ENCODE peak calls at places on chromosomes 11 and 22, in seven cellular contexts. One of them, this sample, is unnamed.
A peak's percentile ranks its signal among the peaks of the same experiment; 100 is the strongest.

GRCh38 chr22:28750471-28750881 is 8.6 kb downstream of the HSCB start:
- DNase-seq in sigmoid colon: no peak
- DNase-seq in upper lobe of left lung: no peak
- DNase-seq in stomach: no peak
- DNase-seq in K562: no peak
- DNase-seq in SK-N-SH: no peak
- DNase-seq in ovary: no peak
- DNase-seq in this sample: no peak

GRCh38 chr11:33248416-33248957 is 8.7 kb upstream of the HIPK3 start:
- DNase-seq in stomach: no peak
- DNase-seq in SK-N-SH: no peak
- DNase-seq in ovary: no peak
- DNase-seq in K562: no peak
- DNase-seq in sigmoid colon: no peak
- DNase-seq in upper lobe of left lung: no peak
- DNase-seq in this sample: no peak

GRCh38 chr22:24834845-24835570 is 29.0 kb downstream of the SGSM1 start:
- DNase-seq in K562: no peak
- DNase-seq in stomach: no peak
- DNase-seq in SK-N-SH: peak; percentile 64
- DNase-seq in sigmoid colon: no peak
- DNase-seq in ovary: no peak
- DNase-seq in upper lobe of left lung: no peak
- DNase-seq in this sample: peak; percentile 39

GRCh38 chr11:99934008-99934407 is 753.1 kb upstream of the ARHGAP42 start:
- DNase-seq in stomach: no peak
- DNase-seq in SK-N-SH: no peak
- DNase-seq in sigmoid colon: no peak
- DNase-seq in ovary: no peak
- DNase-seq in upper lobe of left lung: no peak
- DNase-seq in K562: no peak
- DNase-seq in this sample: no peak

GRCh38 chr11:23123766-23124165 is 263.5 kb upstream of the CCDC179 start:
- DNase-seq in stomach: no peak
- DNase-seq in upper lobe of left lung: no peak
- DNase-seq in SK-N-SH: no peak
- DNase-seq in K562: no peak
- DNase-seq in sigmoid colon: no peak
- DNase-seq in ovary: no peak
- DNase-seq in this sample: no peak

GRCh38 chr11:134240592-134240991 is 12.6 kb downstream of the THYN1 start:
- DNase-seq in stomach: no peak
- DNase-seq in ovary: no peak
- DNase-seq in K562: no peak
- DNase-seq in SK-N-SH: no peak
- DNase-seq in upper lobe of left lung: no peak
- DNase-seq in sigmoid colon: no peak
- DNase-seq in this sample: no peak

GRCh38 chr22:49853981-49854791 is 542 bp downstream of the ZBED4 start:
- DNase-seq in upper lobe of left lung: no peak
- DNase-seq in sigmoid colon: no peak
- DNase-seq in ovary: peak; percentile 54
- DNase-seq in SK-N-SH: peak; percentile 59
- DNase-seq in stomach: no peak
- DNase-seq in K562: peak; percentile 77
- DNase-seq in this sample: no peak

GRCh38 chr11:100671471-100671870 is 15.6 kb upstream of the ARHGAP42 start:
- DNase-seq in upper lobe of left lung: no peak
- DNase-seq in ovary: no peak
- DNase-seq in sigmoid colon: no peak
- DNase-seq in SK-N-SH: no peak
- DNase-seq in stomach: no peak
- DNase-seq in K562: no peak
- DNase-seq in this sample: no peak

GRCh38 chr11:70303070-70303469 is 32.6 kb downstream of the PPFIA1 start:
- DNase-seq in SK-N-SH: no peak
- DNase-seq in upper lobe of left lung: no peak
- DNase-seq in stomach: no peak
- DNase-seq in ovary: no peak
- DNase-seq in K562: no peak
- DNase-seq in sigmoid colon: peak; percentile 63
- DNase-seq in this sample: no peak

GRCh38 chr22:45212306-45212709 is 28.4 kb downstream of the KIAA0930 start:
- DNase-seq in SK-N-SH: peak; percentile 75
- DNase-seq in upper lobe of left lung: peak; percentile 85
- DNase-seq in ovary: peak; percentile 74
- DNase-seq in sigmoid colon: peak; percentile 94
- DNase-seq in stomach: peak; percentile 38
- DNase-seq in K562: peak; percentile 13
- DNase-seq in this sample: peak; percentile 55

GRCh38 chr22:17083811-17084540 is 824 bp upstream of the IL17RA start:
- DNase-seq in SK-N-SH: no peak
- DNase-seq in stomach: no peak
- DNase-seq in upper lobe of left lung: peak; percentile 82
- DNase-seq in sigmoid colon: no peak
- DNase-seq in ovary: peak; percentile 32
- DNase-seq in K562: no peak
- DNase-seq in this sample: no peak

GRCh38 chr11:72080326-72081183 is at the start of the genes LRRC51 and NUMA1:
- DNase-seq in upper lobe of left lung: peak; percentile 94
- DNase-seq in sigmoid colon: peak; percentile 100
- DNase-seq in stomach: peak; percentile 100
- DNase-seq in K562: peak; percentile 94
- DNase-seq in SK-N-SH: peak; percentile 92
- DNase-seq in ovary: peak; percentile 99
- DNase-seq in this sample: peak; percentile 100

GRCh38 chr11:75539459-75540022 is 13.8 kb upstream of the GDPD5 start:
- DNase-seq in stomach: no peak
- DNase-seq in ovary: no peak
- DNase-seq in upper lobe of left lung: no peak
- DNase-seq in K562: no peak
- DNase-seq in SK-N-SH: no peak
- DNase-seq in sigmoid colon: no peak
- DNase-seq in this sample: no peak

GRCh38 chr11:2908130-2908529 is 21.1 kb downstream of the PHLDA2 start:
- DNase-seq in upper lobe of left lung: peak; percentile 63
- DNase-seq in sigmoid colon: no peak
- DNase-seq in ovary: no peak
- DNase-seq in SK-N-SH: no peak
- DNase-seq in K562: no peak
- DNase-seq in stomach: no peak
- DNase-seq in this sample: no peak

GRCh38 chr11:4087551-4087950 is 7.0 kb upstream of the RRM1 start:
- DNase-seq in stomach: no peak
- DNase-seq in K562: no peak
- DNase-seq in sigmoid colon: no peak
- DNase-seq in upper lobe of left lung: no peak
- DNase-seq in ovary: no peak
- DNase-seq in SK-N-SH: no peak
- DNase-seq in this sample: peak; percentile 11

GRCh38 chr11:22193348-22194051 is 615 bp downstream of the ANO5 start:
- DNase-seq in K562: peak; percentile 9
- DNase-seq in upper lobe of left lung: peak; percentile 86
- DNase-seq in sigmoid colon: peak; percentile 64
- DNase-seq in stomach: peak; percentile 26
- DNase-seq in ovary: peak; percentile 17
- DNase-seq in SK-N-SH: peak; percentile 71
- DNase-seq in this sample: peak; percentile 45

GRCh38 chr11:127000291-127000968 is at the start of gene KIRREL3:
- DNase-seq in sigmoid colon: no peak
- DNase-seq in SK-N-SH: peak; percentile 65
- DNase-seq in stomach: no peak
- DNase-seq in upper lobe of left lung: peak; percentile 32
- DNase-seq in K562: no peak
- DNase-seq in ovary: no peak
- DNase-seq in this sample: peak; percentile 58

GRCh38 chr11:48172818-48173609 is 43.6 kb upstream of the OR4B1 start:
- DNase-seq in sigmoid colon: no peak
- DNase-seq in ovary: peak; percentile 62
- DNase-seq in K562: peak; percentile 79
- DNase-seq in upper lobe of left lung: no peak
- DNase-seq in SK-N-SH: peak; percentile 76
- DNase-seq in stomach: peak; percentile 62
- DNase-seq in this sample: peak; percentile 78

GRCh38 chr11:10322830-10323792 is 18.2 kb downstream of the ADM start:
- DNase-seq in SK-N-SH: peak; percentile 39
- DNase-seq in ovary: no peak
- DNase-seq in stomach: peak; percentile 67
- DNase-seq in K562: peak; percentile 38
- DNase-seq in upper lobe of left lung: no peak
- DNase-seq in sigmoid colon: peak; percentile 85
- DNase-seq in this sample: peak; percentile 65

GRCh38 chr22:20281891-20282290 is 13.8 kb upstream of the RTN4R start:
- DNase-seq in K562: peak; percentile 21
- DNase-seq in SK-N-SH: no peak
- DNase-seq in upper lobe of left lung: peak; percentile 53
- DNase-seq in sigmoid colon: no peak
- DNase-seq in ovary: no peak
- DNase-seq in stomach: no peak
- DNase-seq in this sample: no peak

GRCh38 chr11:2885017-2885675 is 429 bp downstream of the CDKN1C start:
- DNase-seq in stomach: peak; percentile 71
- DNase-seq in K562: peak; percentile 79
- DNase-seq in SK-N-SH: peak; percentile 87
- DNase-seq in ovary: peak; percentile 71
- DNase-seq in upper lobe of left lung: peak; percentile 92
- DNase-seq in sigmoid colon: peak; percentile 86
- DNase-seq in this sample: peak; percentile 64

GRCh38 chr11:59112494-59112893 is 5.5 kb downstream of the FAM111B start:
- DNase-seq in upper lobe of left lung: no peak
- DNase-seq in sigmoid colon: no peak
- DNase-seq in SK-N-SH: no peak
- DNase-seq in stomach: no peak
- DNase-seq in K562: no peak
- DNase-seq in ovary: no peak
- DNase-seq in this sample: no peak

GRCh38 chr11:76694664-76695063 is 24.1 kb upstream of the LRRC32 start:
- DNase-seq in ovary: no peak
- DNase-seq in K562: no peak
- DNase-seq in stomach: no peak
- DNase-seq in upper lobe of left lung: no peak
- DNase-seq in SK-N-SH: no peak
- DNase-seq in sigmoid colon: no peak
- DNase-seq in this sample: peak; percentile 31

GRCh38 chr11:113349528-113349927 is 35.1 kb downstream of the TTC12 start:
- DNase-seq in sigmoid colon: no peak
- DNase-seq in K562: no peak
- DNase-seq in upper lobe of left lung: no peak
- DNase-seq in ovary: no peak
- DNase-seq in stomach: no peak
- DNase-seq in SK-N-SH: no peak
- DNase-seq in this sample: no peak

GRCh38 chr11:62145261-62145871 is 21.6 kb downstream of the INCENP start:
- DNase-seq in ovary: no peak
- DNase-seq in stomach: peak; percentile 16
- DNase-seq in SK-N-SH: peak; percentile 10
- DNase-seq in K562: no peak
- DNase-seq in sigmoid colon: no peak
- DNase-seq in upper lobe of left lung: no peak
- DNase-seq in this sample: no peak

GRCh38 chr11:119460582-119460981 is 37.6 kb upstream of the THY1 start:
- DNase-seq in K562: no peak
- DNase-seq in sigmoid colon: no peak
- DNase-seq in SK-N-SH: no peak
- DNase-seq in ovary: no peak
- DNase-seq in stomach: no peak
- DNase-seq in upper lobe of left lung: no peak
- DNase-seq in this sample: no peak

GRCh38 chr11:11422291-11423128 is 69.5 kb upstream of the CSNK2A3 start:
- DNase-seq in upper lobe of left lung: no peak
- DNase-seq in SK-N-SH: no peak
- DNase-seq in stomach: peak; percentile 43
- DNase-seq in K562: no peak
- DNase-seq in ovary: no peak
- DNase-seq in sigmoid colon: no peak
- DNase-seq in this sample: no peak

GRCh38 chr11:96219981-96220623 is 122.9 kb downstream of the MAML2 start:
- DNase-seq in SK-N-SH: no peak
- DNase-seq in stomach: no peak
- DNase-seq in upper lobe of left lung: no peak
- DNase-seq in K562: no peak
- DNase-seq in ovary: no peak
- DNase-seq in sigmoid colon: no peak
- DNase-seq in this sample: peak; percentile 11

GRCh38 chr22:33299245-33299956 is 241.2 kb upstream of the SYN3 start:
- DNase-seq in upper lobe of left lung: no peak
- DNase-seq in sigmoid colon: no peak
- DNase-seq in K562: no peak
- DNase-seq in ovary: no peak
- DNase-seq in SK-N-SH: no peak
- DNase-seq in stomach: no peak
- DNase-seq in this sample: no peak
- TF ChIP-seq EP300 in upper lobe of left lung: no peak
- TF ChIP-seq EP300 in sigmoid colon: no peak
- TF ChIP-seq EP300 in K562: no peak
- TF ChIP-seq EP300 in ovary: no peak
- TF ChIP-seq EP300 in SK-N-SH: no peak
- TF ChIP-seq EP300 in stomach: no peak
- TF ChIP-seq EP300 in this sample: no peak

DNA sequence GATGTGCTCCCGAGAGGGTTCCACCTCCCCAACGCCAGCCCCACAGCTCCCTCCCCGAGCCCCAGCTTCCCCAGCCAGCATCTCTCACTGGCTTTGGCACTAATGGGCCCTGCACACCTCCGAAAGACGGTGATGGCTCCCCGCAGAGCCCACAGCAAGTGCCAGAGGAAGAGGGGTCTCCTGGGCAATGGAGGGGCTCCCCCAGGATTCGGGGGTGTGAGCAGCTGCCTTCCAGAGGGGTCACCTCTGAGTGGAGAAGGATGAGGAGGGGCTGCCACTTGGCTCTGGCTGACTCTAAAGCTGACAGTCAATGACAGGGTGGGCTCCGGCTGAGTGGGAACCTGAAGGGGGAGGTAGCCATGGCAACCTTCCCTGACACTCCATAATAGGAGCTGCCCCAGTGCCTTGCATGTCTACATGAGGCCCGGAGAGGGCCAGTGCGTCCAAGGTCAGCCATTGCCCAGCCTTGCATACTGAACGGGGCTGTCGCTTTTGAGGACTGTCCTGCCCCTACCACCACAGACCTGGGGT is 98.6 kb upstream of the SYT13 start:
- DNase-seq in upper lobe of left lung: no peak
- DNase-seq in sigmoid colon: no peak
- DNase-seq in ovary: no peak
- DNase-seq in SK-N-SH: no peak
- DNase-seq in stomach: no peak
- DNase-seq in K562: no peak
- DNase-seq in this sample: no peak
- TF ChIP-seq EP300 in upper lobe of left lung: no peak
- TF ChIP-seq EP300 in sigmoid colon: no peak
- TF ChIP-seq EP300 in ovary: no peak
- TF ChIP-seq EP300 in SK-N-SH: no peak
- TF ChIP-seq EP300 in stomach: no peak
- TF ChIP-seq EP300 in K562: no peak
- TF ChIP-seq EP300 in this sample: no peak

GRCh38 chr22:32712644-32713355 is 88.7 kb upstream of the TIMP3 start:
- DNase-seq in K562: no peak
- DNase-seq in SK-N-SH: no peak
- DNase-seq in sigmoid colon: no peak
- DNase-seq in upper lobe of left lung: no peak
- DNase-seq in stomach: no peak
- DNase-seq in ovary: no peak
- DNase-seq in this sample: no peak
- TF ChIP-seq EP300 in K562: no peak
- TF ChIP-seq EP300 in SK-N-SH: no peak
- TF ChIP-seq EP300 in sigmoid colon: no peak
- TF ChIP-seq EP300 in upper lobe of left lung: no peak
- TF ChIP-seq EP300 in stomach: no peak
- TF ChIP-seq EP300 in ovary: no peak
- TF ChIP-seq EP300 in this sample: no peak

GRCh38 chr11:26992031-26992541 is 1.8 kb upstream of the FIBIN start:
- DNase-seq in sigmoid colon: no peak
- DNase-seq in ovary: no peak
- DNase-seq in K562: no peak
- DNase-seq in SK-N-SH: no peak
- DNase-seq in stomach: no peak
- DNase-seq in upper lobe of left lung: no peak
- DNase-seq in this sample: no peak
- TF ChIP-seq EP300 in sigmoid colon: no peak
- TF ChIP-seq EP300 in ovary: no peak
- TF ChIP-seq EP300 in K562: no peak
- TF ChIP-seq EP300 in SK-N-SH: peak; percentile 13
- TF ChIP-seq EP300 in stomach: no peak
- TF ChIP-seq EP300 in upper lobe of left lung: peak; percentile 5
- TF ChIP-seq EP300 in this sample: no peak